ENCODE peak calls at places on chromosomes 7 and 10, in seven cellular contexts. D is stromal cell of bone marrow; S is C1 segment of cervical spinal cord; Q is CD8-positive, alpha-beta T cell; H is A549; Z is left ventricle myocardium inferior; Y is CD8-positive, alpha-beta memory T cell. E is an unnamed sample.
A peak's percentile ranks its signal among the peaks of the same experiment; 100 is the strongest.

GRCh38 chr7:27148031-27148775 is 629 bp upstream of the HOXA6 start:
- DNase-seq in D (no peak), S (no peak), Q (no peak), H (no peak), Z (no peak), Y (no peak), E (no peak)

GRCh38 chr7:33680682-33681081 is 224.7 kb upstream of the BMPER start:
- DNase-seq in D (no peak), S (no peak), Q (no peak), H (no peak), Z (no peak), Y (no peak), E (no peak)

GRCh38 chr7:79298145-79298760 is 155.2 kb downstream of the MAGI2 start:
- DNase-seq in D (peak; percentile 51), S (no peak), Q (no peak), H (peak; percentile 34), Z (no peak), Y (no peak), E (no peak)

GRCh38 chr7:110987130-110987693 is 103.7 kb upstream of the LRRN3 start:
- DNase-seq in D (no peak), S (no peak), Q (no peak), H (no peak), Z (no peak), Y (no peak), E (no peak)

GRCh38 chr7:727806-728460 is 852 bp upstream of the PRKAR1B start:
- DNase-seq in D (peak; percentile 8), S (no peak), Q (no peak), H (no peak), Z (no peak), Y (no peak), E (no peak)

GRCh38 chr10:47330804-47331203 is 8.6 kb downstream of the GDF2 start:
- DNase-seq in D (no peak), S (no peak), Q (no peak), H (no peak), Z (no peak), Y (no peak), E (no peak)

GRCh38 chr10:69875856-69876255 is 74.2 kb downstream of the COL13A1 start:
- DNase-seq in D (no peak), S (no peak), Q (no peak), H (no peak), Z (no peak), Y (no peak), E (no peak)

GRCh38 chr7:150860291-150860977 is 8.1 kb downstream of the AOC1 start:
- DNase-seq in D (no peak), S (no peak), Q (no peak), H (no peak), Z (no peak), Y (no peak), E (no peak)

GRCh38 chr7:132414857-132415256 is 161.4 kb downstream of the PLXNA4 start:
- DNase-seq in D (no peak), S (no peak), Q (no peak), H (no peak), Z (no peak), Y (no peak), E (no peak)

GRCh38 chr10:112363696-112364688 is 9.9 kb upstream of the ACSL5 start:
- DNase-seq in D (no peak), S (no peak), Q (no peak), H (no peak), Z (no peak), Y (no peak), E (no peak)

GRCh38 chr10:102634696-102635095 is 9.6 kb upstream of the TRIM8 start:
- DNase-seq in D (no peak), S (no peak), Q (no peak), H (no peak), Z (no peak), Y (no peak), E (no peak)

GRCh38 chr10:4296165-4296564 is 511.2 kb upstream of the KLF6 start:
- DNase-seq in D (no peak), S (no peak), Q (no peak), H (no peak), Z (no peak), Y (no peak), E (no peak)

GRCh38 chr7:20083781-20084180 is 133.4 kb downstream of the MACC1 start:
- DNase-seq in D (peak; percentile 54), S (no peak), Q (no peak), H (peak; percentile 2), Z (no peak), Y (no peak), E (no peak)

GRCh38 chr7:94588090-94588489 is 67.8 kb downstream of the SGCE start:
- DNase-seq in D (no peak), S (no peak), Q (no peak), H (no peak), Z (no peak), Y (no peak), E (no peak)

GRCh38 chr7:45882465-45882810 is 5.8 kb upstream of the IGFBP1 start:
- DNase-seq in D (no peak), S (no peak), Q (no peak), H (no peak), Z (no peak), Y (no peak), E (no peak)

GRCh38 chr7:21076579-21076978 is 289.9 kb upstream of the SP8 start:
- DNase-seq in D (no peak), S (no peak), Q (no peak), H (no peak), Z (no peak), Y (no peak), E (no peak)

GRCh38 chr7:98163704-98164478 is 47.3 kb upstream of the BHLHA15 start:
- DNase-seq in D (no peak), S (no peak), Q (no peak), H (no peak), Z (no peak), Y (no peak), E (no peak)

GRCh38 chr7:116443101-116443523 is 56.4 kb upstream of the CAV2 start:
- DNase-seq in D (peak; percentile 89), S (no peak), Q (no peak), H (peak; percentile 84), Z (no peak), Y (no peak), E (no peak)

E was measured in HuH-7.5.